ENCODE peak calls at places on chromosomes 2 and 18, in five cellular contexts. J is sigmoid colon, K is GM23338, E is endodermal cell, Q is A549. Y is an unnamed sample.

GRCh38 chr2:67579207-67579606 is 182.1 kb downstream of the ETAA1 start:
- DNase-seq in J (no peak), K (no peak), E (no peak), Q (no peak), Y (no peak)

GRCh38 chr2:96952976-96953610 is 33.3 kb downstream of the FAM178B start:
- DNase-seq in J (peak), K (no peak), E (no peak), Q (no peak), Y (no peak)

GRCh38 chr2:181924336-181924735 is 32.8 kb downstream of the ITPRID2 start:
- DNase-seq in J (no peak), K (no peak), E (no peak), Q (no peak), Y (no peak)

GRCh38 chr2:232672581-232672980 is 24.6 kb upstream of the GIGYF2 start:
- DNase-seq in J (no peak), K (no peak), E (no peak), Q (no peak), Y (no peak)

GRCh38 chr2:23668756-23669304 is 258.1 kb downstream of the ATAD2B start:
- DNase-seq in J (no peak), K (no peak), E (no peak), Q (no peak), Y (no peak)

GRCh38 chr2:141565597-141565996 is 565.2 kb downstream of the LRP1B start:
- DNase-seq in J (no peak), K (no peak), E (no peak), Q (no peak), Y (no peak)

GRCh38 chr18:78939105-78939504 is 40.5 kb upstream of the SALL3 start:
- DNase-seq in J (no peak), K (no peak), E (no peak), Q (no peak), Y (no peak)

GRCh38 chr2:43605851-43606250 is 10.0 kb upstream of the THADA start:
- DNase-seq in J (no peak), K (peak), E (no peak), Q (no peak), Y (no peak)

GRCh38 chr18:70411886-70412443 is 123.1 kb downstream of the SOCS6 start:
- DNase-seq in J (no peak), K (no peak), E (no peak), Q (no peak), Y (no peak)

GRCh38 chr2:200253631-200254030 is 52.9 kb upstream of the SPATS2L start:
- DNase-seq in J (no peak), K (no peak), E (no peak), Q (no peak), Y (no peak)

GRCh38 chr2:160469615-160470204 is 23.9 kb downstream of the RBMS1 start:
- DNase-seq in J (no peak), K (no peak), E (no peak), Q (no peak), Y (no peak)
- H3K27ac ChIP-seq in J (peak), K (no peak), E (no peak), Q (no peak), Y (no peak)

GRCh38 chr2:28618221-28619141 is 122.6 kb downstream of the PLB1 start:
- DNase-seq in J (no peak), K (no peak), E (no peak), Q (no peak), Y (no peak)
- H3K4me3 ChIP-seq in J (no peak), K (no peak), E (no peak), Q (no peak), Y (no peak)

GRCh38 chr18:68997845-68998244 is 200.0 kb downstream of the CCDC102B start:
- DNase-seq in J (no peak), K (no peak), E (no peak), Q (no peak), Y (no peak)

GRCh38 chr18:69000366-69000765 is 202.5 kb downstream of the CCDC102B start:
- DNase-seq in J (no peak), K (no peak), E (no peak), Q (no peak), Y (no peak)

GRCh38 chr18:69002233-69002632 is 204.4 kb downstream of the CCDC102B start:
- DNase-seq in J (no peak), K (peak), E (peak), Q (no peak), Y (no peak)
- TF ChIP-seq CTCF in J (no peak), K (peak), E (peak), Q (no peak), Y (peak)

GRCh38 chr2:57376985-57377384 is 669.6 kb upstream of the VRK2 start:
- DNase-seq in J (no peak), K (peak), E (no peak), Q (no peak), Y (no peak)
- H3K27ac ChIP-seq in J (no peak), K (no peak), E (no peak), Q (no peak), Y (no peak)

GRCh38 chr18:9495465-9495864 is 20.2 kb downstream of the RALBP1 start:
- DNase-seq in J (no peak), K (peak), E (no peak), Q (no peak), Y (no peak)
- H3K4me3 ChIP-seq in J (no peak), K (peak), E (no peak), Q (no peak), Y (no peak)

DNA sequence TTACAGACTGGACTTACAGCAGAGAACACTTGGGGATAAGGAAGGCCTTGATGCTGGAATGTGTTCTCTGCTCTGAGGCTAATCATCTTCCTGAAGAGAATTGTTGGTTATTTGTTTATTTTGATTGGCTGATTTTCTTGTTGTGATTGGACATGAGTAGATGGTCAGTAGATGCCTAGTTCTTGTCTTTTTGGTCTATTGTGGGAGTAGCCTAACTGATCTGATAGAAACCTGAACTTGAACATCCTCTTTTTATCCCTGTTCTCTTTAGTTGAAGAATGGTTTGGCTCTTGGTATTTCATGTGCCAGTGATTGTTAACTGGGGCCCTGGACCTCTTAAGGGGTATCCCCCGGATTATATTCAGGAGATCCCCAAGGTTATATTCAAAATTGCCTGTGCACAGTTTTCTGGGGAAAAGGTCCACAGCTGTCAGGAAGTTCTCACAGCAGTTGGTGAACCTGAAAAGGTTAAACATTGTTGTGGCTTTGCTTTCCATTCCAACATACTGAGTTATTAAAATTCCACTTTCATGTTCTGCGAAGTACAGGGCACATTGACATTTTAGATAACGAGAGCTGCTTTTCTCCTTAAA is 13.6 kb downstream of the TWSG1 start:
- DNase-seq in J (no peak), K (no peak), E (no peak), Q (no peak), Y (no peak)
- TF ChIP-seq CTCF in J (no peak), K (no peak), E (no peak), Q (no peak), Y (no peak)